ENCODE peak calls at places on chromosomes 5 and 9, in ten cellular contexts. U is heart left ventricle; Y is lung; V is astrocyte of the spinal cord; C is Peyer's patch; R is tibial nerve; X is CD8-positive, alpha-beta T cell; B is sigmoid colon; E is foreskin fibroblast; N is right atrium auricular region. S is an unnamed sample.

GRCh38 chr9:71552480-71552879 is 215.8 kb downstream of the CEMIP2 start:
- DNase-seq in E (no peak), V (no peak), C (no peak), B (no peak), N (no peak), R (no peak), X (no peak), U (no peak), Y (no peak), S (no peak)

GRCh38 chr9:115121140-115121710 is 3.3 kb upstream of the TNC start:
- DNase-seq in V (peak; percentile 86), C (no peak), U (no peak), Y (no peak), X (no peak), N (no peak), R (no peak), E (no peak), B (no peak), S (peak; percentile 96)

GRCh38 chr5:24804221-24804681 is 159.5 kb upstream of the CDH10 start:
- DNase-seq in V (peak; percentile 43), B (no peak), E (no peak), N (no peak), U (no peak), R (no peak), C (no peak), Y (no peak), X (no peak), S (no peak)

GRCh38 chr9:109683521-109683920 is 96.5 kb upstream of the PALM2AKAP2 start:
- DNase-seq in V (peak; percentile 25), X (no peak), N (no peak), C (no peak), Y (no peak), E (peak; percentile 6), U (no peak), B (no peak), R (no peak), S (no peak)

GRCh38 chr9:87662808-87663528 is 63.0 kb upstream of the CTSL start:
- DNase-seq in C (peak; percentile 31), U (peak; percentile 73), Y (peak; percentile 85), E (peak; percentile 75), R (peak; percentile 68), B (peak; percentile 86), X (no peak), N (peak; percentile 75), V (peak; percentile 78), S (no peak)

GRCh38 chr5:1443145-1443543 is 2.1 kb downstream of the SLC6A3 start:
- DNase-seq in N (no peak), B (no peak), Y (no peak), X (no peak), U (no peak), E (no peak), V (no peak), R (no peak), C (no peak), S (no peak)

GRCh38 chr9:82109626-82110025 is 121.1 kb downstream of the SPATA31D1 start:
- DNase-seq in R (no peak), E (no peak), V (peak; percentile 93), N (no peak), B (no peak), U (no peak), Y (no peak), X (no peak), C (no peak), S (no peak)

GRCh38 chr9:6779417-6780241 is 21.9 kb downstream of the KDM4C start:
- DNase-seq in N (no peak), U (no peak), E (peak; percentile 34), B (peak; percentile 8), Y (no peak), R (no peak), V (peak; percentile 12), C (no peak), X (no peak), S (no peak)

GRCh38 chr5:115602585-115603125 is 376 bp upstream of the TICAM2 start:
- DNase-seq in U (no peak), V (peak; percentile 51), R (no peak), N (no peak), C (no peak), X (no peak), B (no peak), E (no peak), Y (no peak), S (no peak)

GRCh38 chr5:82314964-82315728 is 37.0 kb upstream of the RPS23 start:
- DNase-seq in X (no peak), V (peak; percentile 67), U (no peak), R (no peak), N (no peak), B (no peak), C (no peak), Y (no peak), E (no peak), S (no peak)

DNA sequence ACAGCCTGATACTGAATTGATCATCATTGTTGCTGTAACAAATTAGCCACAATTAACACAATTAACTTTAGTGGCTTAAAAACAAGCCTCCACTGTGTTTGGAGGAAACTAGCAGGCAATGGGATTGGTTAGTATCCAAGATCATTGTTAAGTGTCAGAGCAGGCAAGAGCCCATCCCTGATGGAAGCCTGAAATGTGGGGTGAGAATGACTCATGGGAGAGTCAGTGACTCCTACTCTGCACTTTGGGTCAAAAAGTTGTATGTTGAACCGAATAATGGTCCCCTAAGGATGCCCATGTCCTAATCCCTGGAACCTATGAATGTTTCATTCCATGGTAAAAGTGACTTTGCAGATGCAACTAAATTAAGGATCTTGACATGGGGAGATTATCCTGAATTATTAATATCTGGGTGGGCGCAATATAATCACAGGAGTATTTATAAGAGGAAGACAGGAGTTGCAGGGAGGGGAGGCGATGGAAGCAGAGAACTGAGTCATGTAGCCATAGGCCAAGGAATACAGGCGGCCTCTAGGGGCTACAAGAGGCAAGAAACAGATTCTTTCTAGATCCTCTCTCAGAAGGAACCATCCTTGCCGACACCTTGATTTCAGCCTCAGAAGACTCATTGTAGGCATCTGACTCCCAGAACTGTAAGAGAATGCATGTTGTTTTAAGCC is 28.8 kb downstream of the ALG2 start:
- DNase-seq in R (no peak), X (no peak), E (peak; percentile 64), B (no peak), Y (no peak), C (no peak), U (no peak), V (no peak), N (no peak), S (no peak)
- TF ChIP-seq CTCF in R (no peak), X (no peak), E (peak; percentile 35), B (no peak), Y (no peak), C (no peak), U (no peak), V (peak; percentile 39), N (no peak), S (peak; percentile 39)

DNA sequence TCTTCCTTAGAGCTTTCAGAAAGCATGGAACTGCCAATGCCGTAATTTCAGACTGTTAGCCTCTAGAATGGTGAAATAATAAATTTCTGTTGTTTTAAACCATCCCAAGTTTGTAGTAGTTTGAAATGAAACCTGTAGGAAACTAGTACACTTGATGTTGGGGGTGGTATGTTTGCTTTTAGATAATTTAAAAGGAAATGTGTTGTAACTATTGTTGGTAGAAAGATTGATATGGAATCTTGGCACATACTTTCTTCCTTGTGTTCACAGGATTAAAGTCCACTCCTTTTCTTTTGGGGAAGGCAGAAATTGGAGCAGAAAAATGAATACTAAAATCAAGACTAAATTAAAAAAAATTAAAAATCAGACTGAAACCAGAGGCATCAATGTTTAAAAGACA is 66.0 kb upstream of the ARRDC3 start:
- DNase-seq in Y (no peak), U (no peak), X (no peak), V (no peak), E (no peak), N (no peak), C (no peak), B (no peak), R (no peak), S (no peak)
- H3K4me3 ChIP-seq in Y (no peak overlapping the region), U (no peak overlapping the region), X (no peak overlapping the region), V (no peak overlapping the region), E (no peak overlapping the region), N (no peak overlapping the region), C (no peak overlapping the region), B (no peak overlapping the region), R (no peak overlapping the region), S (no peak overlapping the region)

GRCh38 chr5:135878156-135878620 is 17.5 kb downstream of the IL9 start:
- DNase-seq in U (no peak), C (no peak), E (no peak), N (no peak), V (no peak), B (no peak), R (no peak), X (no peak), Y (no peak), S (peak; percentile 59)

GRCh38 chr5:135879591-135879990 is 16.1 kb downstream of the IL9 start:
- DNase-seq in V (no peak), Y (no peak), X (no peak), E (no peak), U (no peak), C (no peak), N (no peak), R (no peak), B (no peak), S (no peak)

GRCh38 chr5:135881244-135881643 is 14.4 kb downstream of the IL9 start:
- DNase-seq in R (no peak), N (peak; percentile 21), B (peak; percentile 83), X (no peak), E (no peak), U (no peak), V (no peak), Y (no peak), C (no peak), S (no peak)

GRCh38 chr5:135880801-135881200 is 14.8 kb downstream of the IL9 start:
- DNase-seq in N (peak; percentile 30), R (no peak), Y (no peak), X (no peak), U (no peak), V (no peak), C (no peak), E (no peak), B (no peak), S (no peak)

DNA sequence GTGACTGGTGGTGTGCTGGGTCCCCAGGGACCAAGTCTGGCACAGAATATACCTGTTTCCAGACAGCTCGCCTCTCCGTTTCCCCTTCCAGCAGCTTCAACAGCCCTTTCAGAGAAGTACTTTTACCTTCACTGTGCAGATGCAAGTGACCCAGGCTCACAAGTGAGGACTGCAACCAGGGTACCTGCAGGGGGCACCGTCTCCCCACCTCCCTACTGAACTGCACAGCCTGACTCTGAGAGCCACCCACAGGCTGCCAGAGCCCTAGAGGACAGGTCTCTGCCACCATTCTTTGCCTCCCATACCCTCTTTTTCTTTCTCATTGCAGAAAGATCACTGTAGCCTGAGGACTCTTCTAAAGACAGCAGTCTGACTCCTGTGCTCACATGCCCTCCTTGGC is 15.4 kb downstream of the IL9 start:
- DNase-seq in N (no peak), Y (no peak), C (no peak), R (no peak), V (no peak), E (peak; percentile 23), X (no peak), B (no peak), U (no peak), S (no peak)
- TF ChIP-seq CTCF in N (no peak), Y (no peak), C (peak; percentile 7), R (no peak), V (peak; percentile 39), E (no peak), X (no peak), B (no peak), U (no peak), S (peak; percentile 47)

DNA sequence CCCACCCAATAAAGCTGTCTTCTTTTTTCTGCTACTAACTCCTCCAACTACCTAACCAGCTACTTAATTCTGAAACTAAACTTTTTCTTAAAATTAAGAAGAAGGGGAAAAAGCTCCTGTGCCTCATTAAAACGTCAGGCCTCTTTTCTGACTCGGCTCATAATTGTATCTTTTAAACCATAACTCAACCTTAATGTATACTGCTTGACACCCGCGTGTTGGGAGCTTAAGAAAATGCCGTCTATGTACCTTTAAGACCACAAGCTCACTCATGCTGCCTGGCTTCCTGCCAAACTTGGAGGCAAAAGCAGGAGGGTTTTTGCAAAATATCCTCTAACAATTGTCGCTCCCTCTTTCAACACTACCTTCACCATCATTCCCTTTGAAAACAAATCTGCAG is 5.0 kb downstream of the EBF1 start:
- DNase-seq in C (peak; percentile 73), Y (no peak), E (peak; percentile 68), V (peak; percentile 87), U (peak; percentile 89), R (peak; percentile 83), B (peak; percentile 92), X (peak; percentile 67), N (peak; percentile 95), S (no peak)
- H3K4me3 ChIP-seq in C (peak overlapping the region; percentile 6), Y (no peak overlapping the region), E (peak overlapping the region; percentile 16), V (peak overlapping the region; percentile 1), U (peak overlapping the region; percentile 71), R (peak overlapping the region; percentile 75), B (peak overlapping the region; percentile 49), X (no peak overlapping the region), N (peak overlapping the region; percentile 19), S (no peak overlapping the region)